ENCODE peak calls at places on chromosomes 7 and 10, in eight cellular contexts. K is activated CD8-positive, alpha-beta memory T cell treated with anti-CD3 and anti-CD28 coated beads, Interleukin-2, amount 10 ng/mL, durations not matched to agents 7 days and 5 days; J is brain microvascular endothelial cell; F is skeletal muscle cell; V is T47D; W is tibial artery; P is stimulated activated CD4-positive, alpha-beta T cell treated with anti-CD3 and anti-CD28 coated beads, Interleukin-1b, Interleukin-23, amount 100 ng/mL, for 48 hours; R is EH. O is an unnamed sample.

GRCh38 chr10:26911811-26912461 is 51.2 kb upstream of the ABI1 start:
- DNase-seq in K (no peak), J (no peak), F (no peak), V (no peak), W (no peak), P (no peak), R (no peak), O (no peak)

GRCh38 chr7:1847260-1848001 is 177.4 kb downstream of the ELFN1 start:
- DNase-seq in K (no peak), J (no peak), F (no peak), V (no peak), W (peak; percentile 49), P (no peak), R (no peak), O (no peak)

GRCh38 chr10:123995461-123996131 is 97.8 kb downstream of the CHST15 start:
- DNase-seq in K (peak; percentile 41), J (peak; percentile 88), F (peak; percentile 50), V (peak; percentile 74), W (peak; percentile 73), P (no peak), R (peak; percentile 85), O (peak; percentile 77)

GRCh38 chr7:128197586-128197985 is 43.5 kb upstream of the LEP start:
- DNase-seq in K (peak; percentile 7), J (no peak), F (no peak), V (no peak), W (no peak), P (no peak), R (peak; percentile 29), O (no peak)

GRCh38 chr7:42672339-42672990 is 239.4 kb downstream of the C7orf25 start:
- DNase-seq in K (no peak), J (no peak), F (no peak), V (no peak), W (no peak), P (no peak), R (no peak), O (no peak)

GRCh38 chr10:6050801-6051445 is 11.2 kb downstream of the IL2RA start:
- DNase-seq in K (peak; percentile 97), J (peak; percentile 12), F (peak; percentile 3), V (peak; percentile 77), W (peak; percentile 70), P (peak; percentile 94), R (peak; percentile 63), O (no peak)

GRCh38 chr10:52740913-52741675 is 31.5 kb downstream of the MBL2 start:
- DNase-seq in K (peak; percentile 48), J (peak; percentile 58), F (no peak), V (peak; percentile 68), W (no peak), P (peak; percentile 16), R (peak; percentile 45), O (no peak)

GRCh38 chr7:42152353-42153205 is 84.4 kb downstream of the GLI3 start:
- DNase-seq in K (no peak), J (no peak), F (no peak), V (peak; percentile 88), W (no peak), P (no peak), R (no peak), O (no peak)

GRCh38 chr7:21965318-21965717 is 19.6 kb upstream of the CDCA7L start:
- DNase-seq in K (no peak), J (no peak), F (no peak), V (no peak), W (no peak), P (no peak), R (no peak), O (no peak)

GRCh38 chr7:137962875-137963507 is 38.9 kb downstream of the CREB3L2 start:
- DNase-seq in K (no peak), J (no peak), F (no peak), V (peak; percentile 68), W (no peak), P (no peak), R (no peak), O (no peak)

GRCh38 chr7:129502708-129503685 is 666 bp downstream of the SMKR1 start:
- DNase-seq in K (no peak), J (no peak), F (no peak), V (no peak), W (no peak), P (no peak), R (no peak), O (no peak)

GRCh38 chr10:102230861-102231356 is 4.8 kb downstream of the ELOVL3 start:
- DNase-seq in K (peak; percentile 62), J (no peak), F (no peak), V (peak; percentile 52), W (no peak), P (peak; percentile 56), R (peak; percentile 9), O (peak; percentile 64)

GRCh38 chr10:47261556-47261955 is 38.4 kb upstream of the GDF10 start:
- DNase-seq in K (peak; percentile 30), J (no peak), F (no peak), V (no peak), W (no peak), P (no peak), R (no peak), O (peak; percentile 46)

GRCh38 chr7:141039366-141039765 is 24.6 kb upstream of the MRPS33 start:
- DNase-seq in K (no peak), J (no peak), F (no peak), V (peak; percentile 7), W (no peak), P (no peak), R (peak; percentile 59), O (no peak)

GRCh38 chr10:118971876-118972275 is 57.6 kb upstream of the NANOS1 start:
- DNase-seq in K (no peak), J (no peak), F (no peak), V (no peak), W (no peak), P (no peak), R (no peak), O (no peak)

GRCh38 chr10:47051741-47052238 is 140.6 kb downstream of the PTPN20 start:
- DNase-seq in K (no peak), J (no peak), F (no peak), V (no peak), W (no peak), P (no peak), R (no peak), O (peak; percentile 47)

GRCh38 chr10:79184649-79185048 is 115.9 kb downstream of the ZMIZ1 start:
- DNase-seq in K (no peak), J (no peak), F (no peak), V (no peak), W (no peak), P (no peak), R (no peak), O (no peak)

GRCh38 chr7:923108-924041 is 31.1 kb downstream of the ADAP1 start:
- DNase-seq in K (peak; percentile 98), J (peak; percentile 48), F (no peak), V (no peak), W (peak; percentile 85), P (peak; percentile 95), R (peak; percentile 72), O (no peak)

GRCh38 chr10:44963772-44964633 is 4.4 kb downstream of the RASSF4 start:
- DNase-seq in K (peak; percentile 35), J (no peak), F (peak; percentile 51), V (no peak), W (peak; percentile 94), P (no peak), R (peak; percentile 55), O (peak; percentile 90)

GRCh38 chr7:155864271-155864985 is 52.2 kb upstream of the SHH start:
- DNase-seq in K (peak; percentile 5), J (no peak), F (no peak), V (no peak), W (peak; percentile 24), P (no peak), R (no peak), O (peak; percentile 50)

GRCh38 chr10:786666-787512 is 97.4 kb upstream of the DIP2C start:
- DNase-seq in K (no peak), J (no peak), F (no peak), V (no peak), W (peak; percentile 61), P (no peak), R (no peak), O (peak; percentile 64)

GRCh38 chr10:13437026-13437555 is 89.0 kb upstream of the SEPHS1 start:
- DNase-seq in K (no peak), J (no peak), F (no peak), V (no peak), W (no peak), P (no peak), R (no peak), O (no peak)

GRCh38 chr7:90618880-90619279 is 22.8 kb downstream of the CDK14 start:
- DNase-seq in K (no peak), J (no peak), F (no peak), V (peak; percentile 43), W (no peak), P (no peak), R (no peak), O (no peak)

GRCh38 chr10:25934673-25935139 is 677 bp downstream of the MYO3A start:
- DNase-seq in K (no peak), J (no peak), F (no peak), V (peak; percentile 11), W (no peak), P (peak; percentile 6), R (no peak), O (no peak)

GRCh38 chr7:36507868-36508440 is 118.3 kb downstream of the ANLN start:
- DNase-seq in K (no peak), J (no peak), F (no peak), V (peak; percentile 48), W (no peak), P (no peak), R (no peak), O (no peak)

GRCh38 chr7:3884543-3884942 is 583.5 kb downstream of the SDK1 start:
- DNase-seq in K (no peak), J (no peak), F (no peak), V (no peak), W (no peak), P (no peak), R (no peak), O (peak; percentile 19)

GRCh38 chr7:38374507-38374906 is 101.1 kb upstream of the TARP start:
- DNase-seq in K (peak; percentile 67), J (peak; percentile 62), F (no peak), V (no peak), W (no peak), P (peak; percentile 41), R (peak; percentile 28), O (no peak)

GRCh38 chr7:107932851-107933250 is 41.9 kb downstream of the DLD start:
- DNase-seq in K (no peak), J (no peak), F (no peak), V (no peak), W (no peak), P (no peak), R (no peak), O (no peak)

GRCh38 chr7:24979470-24979862 is 512 bp downstream of the OSBPL3 start:
- DNase-seq in K (peak; percentile 92), J (peak; percentile 47), F (peak; percentile 19), V (peak; percentile 90), W (peak; percentile 74), P (peak; percentile 77), R (peak; percentile 78), O (no peak)

GRCh38 chr10:12483996-12484944 is 134.9 kb downstream of the CAMK1D start:
- DNase-seq in K (no peak), J (no peak), F (no peak), V (no peak), W (no peak), P (no peak), R (no peak), O (no peak)

GRCh38 chr7:138684360-138684759 is 16.8 kb downstream of the SVOPL start:
- DNase-seq in K (no peak), J (peak; percentile 40), F (no peak), V (no peak), W (no peak), P (no peak), R (no peak), O (no peak)

GRCh38 chr10:6689036-6689435 is 109.0 kb upstream of the PRKCQ start:
- DNase-seq in K (no peak), J (no peak), F (no peak), V (no peak), W (no peak), P (no peak), R (no peak), O (no peak)

GRCh38 chr10:114486938-114487814 is 82.9 kb upstream of the AFAP1L2 start:
- DNase-seq in K (no peak), J (no peak), F (no peak), V (peak; percentile 27), W (no peak), P (peak; percentile 42), R (no peak), O (no peak)

O was measured in coronary artery.